ENCODE peak calls at places on chromosomes 7 and 10, in five cellular contexts. F, N, K, T and B are unnamed samples.
A peak's percentile ranks its signal among the peaks of the same experiment; 100 is the strongest.

GRCh38 chr7:47609803-47610452 is 28.0 kb upstream of the TNS3 start:
- DNase-seq in K (no peak), F (peak; percentile 20), T (no peak), N (no peak), B (no peak)

GRCh38 chr10:57785068-57785467 is 482.6 kb downstream of the IPMK start:
- DNase-seq in T (no peak), F (no peak), N (no peak), K (no peak), B (no peak)

GRCh38 chr10:84996580-84996979 is 668.2 kb downstream of the CCSER2 start:
- DNase-seq in K (no peak), N (no peak), F (no peak), T (no peak), B (no peak)

GRCh38 chr10:69845574-69846251 is 44.0 kb downstream of the COL13A1 start:
- DNase-seq in K (no peak), F (no peak), N (no peak), T (no peak), B (no peak)

GRCh38 chr10:131092876-131093275 is 218.6 kb downstream of the TCERG1L start:
- DNase-seq in N (no peak), F (peak; percentile 23), K (no peak), T (peak; percentile 34), B (no peak)

GRCh38 chr7:2008101-2008935 is 224.4 kb downstream of the MAD1L1 start:
- DNase-seq in F (peak; percentile 41), K (peak; percentile 10), T (peak; percentile 36), N (no peak), B (no peak)

GRCh38 chr7:95441042-95441823 is 6.4 kb upstream of the PON2 start:
- DNase-seq in T (no peak), F (no peak), K (no peak), N (no peak), B (no peak)

GRCh38 chr10:124174071-124174566 is 80.7 kb upstream of the CHST15 start:
- DNase-seq in K (no peak), T (no peak), F (no peak), N (no peak), B (no peak)

GRCh38 chr7:25009271-25009670 is 29.3 kb upstream of the OSBPL3 start:
- DNase-seq in N (no peak), F (no peak), T (no peak), K (no peak), B (no peak)

GRCh38 chr10:73097305-73097670 is 622 bp upstream of the P4HA1 start:
- DNase-seq in T (no peak), F (no peak), N (no peak), K (no peak), B (no peak)

GRCh38 chr10:132331956-132332749 is at the start of gene LRRC27:
- DNase-seq in N (peak; percentile 100), T (peak; percentile 99), F (peak; percentile 100), K (peak; percentile 96), B (peak; percentile 87)

GRCh38 chr7:815284-816216 is 16.7 kb upstream of the SUN1 start:
- DNase-seq in K (no peak), T (peak; percentile 41), N (no peak), F (peak; percentile 78), B (no peak)

GRCh38 chr7:50166997-50167961 is 74.2 kb upstream of the ZPBP start:
- DNase-seq in T (no peak), K (no peak), F (no peak), N (no peak), B (no peak)

GRCh38 chr10:116272497-116273221 is at the start of gene GFRA1:
- DNase-seq in K (no peak), F (peak; percentile 79), T (no peak), N (no peak), B (no peak)

GRCh38 chr10:119595715-119596515 is 849 bp downstream of the TIAL1 start:
- DNase-seq in K (peak; percentile 23), N (peak; percentile 32), T (peak; percentile 71), F (peak; percentile 81), B (no peak)

GRCh38 chr10:962342-962741 is 25.9 kb upstream of the GTPBP4 start:
- DNase-seq in T (no peak), N (no peak), K (no peak), F (no peak), B (no peak)

GRCh38 chr7:97006951-97007861 is 1.9 kb downstream of the DLX6 start:
- DNase-seq in K (no peak), T (no peak), N (no peak), F (no peak), B (no peak)

GRCh38 chr7:130912086-130912909 is 178.3 kb upstream of the KLF14 start:
- DNase-seq in N (no peak), T (no peak), F (no peak), K (no peak), B (no peak)

GRCh38 chr7:108280136-108280535 is 150.0 kb upstream of the LAMB4 start:
- DNase-seq in T (no peak), F (no peak), N (no peak), K (no peak), B (no peak)

GRCh38 chr7:108808556-108808955 is 238.9 kb downstream of the DNAJB9 start:
- DNase-seq in K (no peak), F (no peak), N (no peak), T (no peak), B (no peak)

GRCh38 chr10:117268258-117268657 is 27.3 kb downstream of the SLC18A2 start:
- DNase-seq in N (no peak), T (no peak), K (no peak), F (no peak), B (no peak)

GRCh38 chr10:79061441-79062315 is 7.1 kb upstream of the ZMIZ1 start:
- DNase-seq in N (no peak), F (peak; percentile 47), K (no peak), T (peak; percentile 28), B (no peak)

GRCh38 chr10:69739561-69739960 is 62.1 kb upstream of the COL13A1 start:
- DNase-seq in F (no peak), T (no peak), K (no peak), N (no peak), B (no peak)

GRCh38 chr7:107078517-107078966 is 34.0 kb downstream of the PRKAR2B start:
- DNase-seq in K (no peak), F (no peak), T (peak; percentile 63), N (no peak), B (no peak)

GRCh38 chr7:158028290-158028941 is 559.2 kb downstream of the PTPRN2 start:
- DNase-seq in F (peak; percentile 28), N (no peak), T (no peak), K (no peak), B (no peak)

GRCh38 chr7:10707519-10707918 is 266.2 kb upstream of the PHF14 start:
- DNase-seq in T (no peak), K (no peak), F (no peak), N (no peak), B (no peak)

GRCh38 chr7:2953588-2954407 is 89.9 kb downstream of the CARD11 start:
- DNase-seq in N (peak; percentile 14), T (no peak), F (no peak), K (no peak), B (no peak)

GRCh38 chr7:18655969-18656761 is 160.6 kb downstream of the HDAC9 start:
- DNase-seq in N (no peak), T (no peak), K (no peak), F (no peak), B (no peak)

GRCh38 chr10:112022196-112022595 is 161.4 kb downstream of the GPAM start:
- DNase-seq in N (no peak), T (no peak), K (no peak), F (no peak), B (no peak)

GRCh38 chr10:83680470-83680891 is 458.8 kb upstream of the GHITM start:
- DNase-seq in N (no peak), T (no peak), K (no peak), F (no peak), B (peak; percentile 89)

GRCh38 chr10:4669585-4669984 is 156.4 kb upstream of the AKR1E2 start:
- DNase-seq in F (no peak), N (no peak), K (no peak), T (no peak), B (no peak)

GRCh38 chr10:91607661-91608442 is 25.0 kb downstream of the PPP1R3C start:
- DNase-seq in T (no peak), N (no peak), F (no peak), K (no peak), B (no peak)

GRCh38 chr7:98828368-98828767 is 41.4 kb downstream of the TMEM130 start:
- DNase-seq in K (no peak), T (no peak), N (no peak), F (no peak), B (no peak)

GRCh38 chr7:98826400-98826799 is 43.4 kb downstream of the TMEM130 start:
- DNase-seq in N (no peak), T (no peak), K (no peak), F (no peak), B (no peak)

GRCh38 chr7:98823226-98823625 is 46.6 kb downstream of the TMEM130 start:
- DNase-seq in K (no peak), T (no peak), N (no peak), F (no peak), B (no peak)

GRCh38 chr7:98827258-98827657 is 42.6 kb downstream of the TMEM130 start:
- DNase-seq in K (no peak), T (no peak), F (no peak), N (no peak), B (no peak)

DNA sequence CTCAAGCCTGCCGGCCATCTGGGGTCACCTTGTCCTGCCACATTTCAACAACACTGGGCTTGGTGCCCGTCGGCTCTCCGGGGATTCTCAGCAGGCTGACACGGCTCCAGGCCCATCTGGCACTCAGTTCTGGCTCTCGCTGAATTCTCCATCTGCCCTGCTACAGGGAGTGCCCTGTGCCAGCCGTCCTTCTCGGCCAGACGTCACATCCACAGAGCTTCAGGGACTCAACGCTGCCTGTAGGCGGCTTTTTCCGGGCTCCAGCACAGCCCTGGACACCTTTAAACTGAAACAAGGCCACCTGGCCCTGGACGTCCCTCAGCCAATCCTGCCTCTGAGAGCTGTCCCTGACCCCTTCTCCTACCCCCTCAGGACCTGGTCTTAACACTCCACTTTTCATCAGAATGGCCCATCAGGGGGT is 43.0 kb downstream of the TMEM130 start:
- DNase-seq in F (peak; percentile 77), T (no peak), K (peak; percentile 49), N (no peak), B (no peak)
- TF ChIP-seq CTCF in F (no peak), T (no peak), K (no peak), N (no peak), B (no peak)

GRCh38 chr10:10797467-10797866 is 220.2 kb upstream of the CELF2 start:
- DNase-seq in N (no peak), F (no peak), K (no peak), T (no peak), B (no peak)
- H3K4me3 ChIP-seq in N (no peak overlapping the region), F (no peak overlapping the region), K (peak overlapping the region; percentile 56), T (peak overlapping the region; percentile 45), B (no peak overlapping the region)

GRCh38 chr7:65910237-65910636 is 37.4 kb downstream of the VKORC1L1 start:
- DNase-seq in K (no peak), N (no peak), F (no peak), T (no peak), B (no peak)
- TF ChIP-seq CTCF in K (no peak), N (no peak), F (no peak), T (no peak), B (no peak)

GRCh38 chr10:95742962-95743535 is 12.9 kb upstream of the ENTPD1 start:
- DNase-seq in K (no peak), T (no peak), N (no peak), F (no peak), B (no peak)
- H3K4me3 ChIP-seq in K (no peak overlapping the region), T (no peak overlapping the region), N (no peak overlapping the region), F (no peak overlapping the region), B (peak overlapping the region; percentile 14)